ENCODE peak calls at places on chromosomes 6 and 20, in four cellular contexts. A, H, I and E are unnamed samples.

GRCh38 chr20:57868310-57868709 is 158.5 kb upstream of the PMEPA1 start:
- DNase-seq in A (no peak), H (no peak), I (no peak), E (no peak)

GRCh38 chr6:169803291-169803811 is 51.9 kb downstream of the ERMARD start:
- DNase-seq in A (no peak), H (no peak), I (no peak), E (no peak)

GRCh38 chr6:4956625-4957024 is 47.2 kb downstream of the RPP40 start:
- DNase-seq in A (no peak), H (no peak), I (no peak), E (no peak)

GRCh38 chr6:158835616-158836221 is 16.6 kb upstream of the EZR start:
- DNase-seq in A (no peak), H (no peak), I (no peak), E (no peak)

GRCh38 chr6:106748547-106749207 is 119.3 kb downstream of the QRSL1 start:
- DNase-seq in A (no peak), H (no peak), I (no peak), E (no peak)

GRCh38 chr20:33423141-33423834 is 20.3 kb downstream of the SNTA1 start:
- DNase-seq in A (no peak), H (peak), I (no peak), E (no peak)

GRCh38 chr6:3159805-3160781 is 2.7 kb upstream of the TUBB2A start:
- DNase-seq in A (no peak), H (peak), I (no peak), E (no peak)

GRCh38 chr6:44339763-44340625 is 2.5 kb upstream of the SPATS1 start:
- DNase-seq in A (no peak), H (no peak), I (no peak), E (no peak)

GRCh38 chr6:56361812-56362211 is 114.4 kb upstream of the COL21A1 start:
- DNase-seq in A (no peak), H (no peak), I (no peak), E (no peak)

GRCh38 chr6:11018225-11018624 is 25.9 kb downstream of the ELOVL2 start:
- DNase-seq in A (no peak), H (no peak), I (no peak), E (no peak)

GRCh38 chr20:42775037-42775436 is 414.7 kb downstream of the PTPRT start:
- DNase-seq in A (no peak), H (no peak), I (no peak), E (no peak)

GRCh38 chr6:12482386-12482785 is 192.2 kb downstream of the EDN1 start:
- DNase-seq in A (no peak), H (no peak), I (no peak), E (no peak)

GRCh38 chr20:46343358-46344357 is 35.4 kb upstream of the CDH22 start:
- DNase-seq in A (no peak), H (no peak), I (no peak), E (peak)

GRCh38 chr6:145069966-145070365 is 665.4 kb downstream of the EPM2A start:
- DNase-seq in A (no peak), H (peak), I (no peak), E (no peak)

GRCh38 chr20:50496773-50497375 is 13.3 kb upstream of the PTPN1 start:
- DNase-seq in A (no peak), H (no peak), I (no peak), E (no peak)

GRCh38 chr20:689348-689747 is 13.7 kb upstream of the SCRT2 start:
- DNase-seq in A (no peak), H (no peak), I (no peak), E (no peak)

GRCh38 chr6:21826031-21826430 is 232.5 kb downstream of the SOX4 start:
- DNase-seq in A (no peak), H (peak), I (no peak), E (no peak)

GRCh38 chr20:33023439-33024262 is 7.8 kb upstream of the BPIFB6 start:
- DNase-seq in A (no peak), H (no peak), I (no peak), E (no peak)

GRCh38 chr6:42451146-42451594 is 556 bp downstream of the TRERF1 start:
- DNase-seq in A (no peak), H (no peak), I (no peak), E (no peak)

GRCh38 chr20:33635341-33635740 is 26.8 kb upstream of the C20orf144 start:
- DNase-seq in A (no peak), H (no peak), I (no peak), E (no peak)

GRCh38 chr20:62496525-62497218 is 20.9 kb upstream of the GATA5 start:
- DNase-seq in A (no peak), H (no peak), I (peak), E (peak)

GRCh38 chr6:4812068-4812467 is 35.9 kb downstream of the CDYL start:
- DNase-seq in A (no peak), H (no peak), I (no peak), E (no peak)